ENCODE peak calls at places on chromosomes 12 and 14, in nine cellular contexts. One of them, this sample, is unnamed.
A peak's percentile ranks its signal among the peaks of the same experiment; 100 is the strongest.

GRCh38 chr12:58765076-58765475 is 155.2 kb downstream of the LRIG3 start:
- DNase-seq in mesendoderm: no peak
- DNase-seq in NAMALWA: no peak
- DNase-seq in activated CD8-positive, alpha-beta memory T cell treated with anti-CD3 and anti-CD28 coated beads for 1 hour: no peak
- DNase-seq in astrocyte of the cerebellum: no peak
- DNase-seq in activated CD4-positive, CD25-positive, alpha-beta regulatory T cell: no peak
- DNase-seq in endodermal cell: no peak
- DNase-seq in H7: no peak
- DNase-seq in upper lobe of left lung: no peak
- DNase-seq in this sample: no peak

GRCh38 chr14:55807536-55807935 is 227.5 kb downstream of the KTN1 start:
- DNase-seq in mesendoderm: no peak
- DNase-seq in NAMALWA: no peak
- DNase-seq in activated CD8-positive, alpha-beta memory T cell treated with anti-CD3 and anti-CD28 coated beads for 1 hour: no peak
- DNase-seq in astrocyte of the cerebellum: no peak
- DNase-seq in activated CD4-positive, CD25-positive, alpha-beta regulatory T cell: no peak
- DNase-seq in endodermal cell: no peak
- DNase-seq in H7: no peak
- DNase-seq in upper lobe of left lung: no peak
- DNase-seq in this sample: no peak

GRCh38 chr14:24145700-24146621 is at the start of gene PSME2:
- DNase-seq in mesendoderm: no peak
- DNase-seq in NAMALWA: peak; percentile 45
- DNase-seq in activated CD8-positive, alpha-beta memory T cell treated with anti-CD3 and anti-CD28 coated beads for 1 hour: no peak
- DNase-seq in astrocyte of the cerebellum: no peak
- DNase-seq in activated CD4-positive, CD25-positive, alpha-beta regulatory T cell: no peak
- DNase-seq in endodermal cell: no peak
- DNase-seq in H7: no peak
- DNase-seq in upper lobe of left lung: no peak
- DNase-seq in this sample: no peak

GRCh38 chr14:64880382-64881121 is 845 bp upstream of the SPTB start:
- DNase-seq in mesendoderm: peak; percentile 74
- DNase-seq in NAMALWA: peak; percentile 41
- DNase-seq in activated CD8-positive, alpha-beta memory T cell treated with anti-CD3 and anti-CD28 coated beads for 1 hour: no peak
- DNase-seq in astrocyte of the cerebellum: no peak
- DNase-seq in activated CD4-positive, CD25-positive, alpha-beta regulatory T cell: peak; percentile 11
- DNase-seq in endodermal cell: peak; percentile 90
- DNase-seq in H7: peak; percentile 94
- DNase-seq in upper lobe of left lung: peak; percentile 90
- DNase-seq in this sample: peak; percentile 80

GRCh38 chr14:56057071-56057865 is 60.9 kb upstream of the PELI2 start:
- DNase-seq in mesendoderm: peak; percentile 67
- DNase-seq in NAMALWA: no peak
- DNase-seq in activated CD8-positive, alpha-beta memory T cell treated with anti-CD3 and anti-CD28 coated beads for 1 hour: no peak
- DNase-seq in astrocyte of the cerebellum: no peak
- DNase-seq in activated CD4-positive, CD25-positive, alpha-beta regulatory T cell: no peak
- DNase-seq in endodermal cell: no peak
- DNase-seq in H7: no peak
- DNase-seq in upper lobe of left lung: no peak
- DNase-seq in this sample: no peak

GRCh38 chr14:92865674-92866073 is 57.3 kb upstream of the CHGA start:
- DNase-seq in mesendoderm: no peak
- DNase-seq in NAMALWA: no peak
- DNase-seq in activated CD8-positive, alpha-beta memory T cell treated with anti-CD3 and anti-CD28 coated beads for 1 hour: no peak
- DNase-seq in astrocyte of the cerebellum: no peak
- DNase-seq in activated CD4-positive, CD25-positive, alpha-beta regulatory T cell: no peak
- DNase-seq in endodermal cell: no peak
- DNase-seq in H7: no peak
- DNase-seq in upper lobe of left lung: no peak
- DNase-seq in this sample: no peak

GRCh38 chr14:21056520-21057163 is 980 bp upstream of the RNASE8 start:
- DNase-seq in mesendoderm: no peak
- DNase-seq in NAMALWA: no peak
- DNase-seq in activated CD8-positive, alpha-beta memory T cell treated with anti-CD3 and anti-CD28 coated beads for 1 hour: no peak
- DNase-seq in astrocyte of the cerebellum: no peak
- DNase-seq in activated CD4-positive, CD25-positive, alpha-beta regulatory T cell: no peak
- DNase-seq in endodermal cell: no peak
- DNase-seq in H7: no peak
- DNase-seq in upper lobe of left lung: no peak
- DNase-seq in this sample: no peak

GRCh38 chr14:96902004-96902403 is 104.8 kb downstream of the VRK1 start:
- DNase-seq in mesendoderm: no peak
- DNase-seq in NAMALWA: no peak
- DNase-seq in activated CD8-positive, alpha-beta memory T cell treated with anti-CD3 and anti-CD28 coated beads for 1 hour: no peak
- DNase-seq in astrocyte of the cerebellum: no peak
- DNase-seq in activated CD4-positive, CD25-positive, alpha-beta regulatory T cell: no peak
- DNase-seq in endodermal cell: no peak
- DNase-seq in H7: no peak
- DNase-seq in upper lobe of left lung: no peak
- DNase-seq in this sample: no peak

GRCh38 chr14:38944691-38945090 is 158.3 kb downstream of the SEC23A start:
- DNase-seq in mesendoderm: no peak
- DNase-seq in NAMALWA: no peak
- DNase-seq in activated CD8-positive, alpha-beta memory T cell treated with anti-CD3 and anti-CD28 coated beads for 1 hour: no peak
- DNase-seq in astrocyte of the cerebellum: no peak
- DNase-seq in activated CD4-positive, CD25-positive, alpha-beta regulatory T cell: no peak
- DNase-seq in endodermal cell: no peak
- DNase-seq in H7: no peak
- DNase-seq in upper lobe of left lung: no peak
- DNase-seq in this sample: no peak

GRCh38 chr12:92502417-92503028 is 200.3 kb upstream of the PLEKHG7 start:
- DNase-seq in mesendoderm: peak; percentile 14
- DNase-seq in NAMALWA: peak; percentile 62
- DNase-seq in activated CD8-positive, alpha-beta memory T cell treated with anti-CD3 and anti-CD28 coated beads for 1 hour: no peak
- DNase-seq in astrocyte of the cerebellum: no peak
- DNase-seq in activated CD4-positive, CD25-positive, alpha-beta regulatory T cell: no peak
- DNase-seq in endodermal cell: no peak
- DNase-seq in H7: no peak
- DNase-seq in upper lobe of left lung: no peak
- DNase-seq in this sample: no peak

GRCh38 chr12:30678221-30678620 is 17.4 kb downstream of the IPO8 start:
- DNase-seq in mesendoderm: no peak
- DNase-seq in NAMALWA: no peak
- DNase-seq in activated CD8-positive, alpha-beta memory T cell treated with anti-CD3 and anti-CD28 coated beads for 1 hour: no peak
- DNase-seq in astrocyte of the cerebellum: no peak
- DNase-seq in activated CD4-positive, CD25-positive, alpha-beta regulatory T cell: no peak
- DNase-seq in endodermal cell: no peak
- DNase-seq in H7: no peak
- DNase-seq in upper lobe of left lung: no peak
- DNase-seq in this sample: no peak